ENCODE peak calls at places on chromosome 13, in four cellular contexts. One of them, this sample, is unnamed.

GRCh38 chr13:113026391-113026910 is 57.4 kb downstream of the MCF2L start:
- DNase-seq in NCI-H2171: no peak
- DNase-seq in GM04504: no peak
- DNase-seq in activated CD8-positive, alpha-beta memory T cell treated with anti-CD3 and anti-CD28 coated beads for 1 hour: no peak
- DNase-seq in this sample: no peak

GRCh38 chr13:46962286-46962941 is 65.6 kb upstream of the HTR2A start:
- DNase-seq in NCI-H2171: no peak
- DNase-seq in GM04504: no peak
- DNase-seq in activated CD8-positive, alpha-beta memory T cell treated with anti-CD3 and anti-CD28 coated beads for 1 hour: no peak
- DNase-seq in this sample: no peak

GRCh38 chr13:45249662-45250061 is 48.8 kb upstream of the KCTD4 start:
- DNase-seq in NCI-H2171: no peak
- DNase-seq in GM04504: no peak
- DNase-seq in activated CD8-positive, alpha-beta memory T cell treated with anti-CD3 and anti-CD28 coated beads for 1 hour: no peak
- DNase-seq in this sample: no peak

GRCh38 chr13:34357435-34358232 is 539.7 kb downstream of the RFC3 start:
- DNase-seq in NCI-H2171: no peak
- DNase-seq in GM04504: peak
- DNase-seq in activated CD8-positive, alpha-beta memory T cell treated with anti-CD3 and anti-CD28 coated beads for 1 hour: no peak
- DNase-seq in this sample: no peak

GRCh38 chr13:76414320-76414719 is 471.9 kb downstream of the KCTD12 start:
- DNase-seq in NCI-H2171: no peak
- DNase-seq in GM04504: no peak
- DNase-seq in activated CD8-positive, alpha-beta memory T cell treated with anti-CD3 and anti-CD28 coated beads for 1 hour: no peak
- DNase-seq in this sample: no peak

GRCh38 chr13:91652389-91652788 is 254.0 kb downstream of the GPC5 start:
- DNase-seq in NCI-H2171: no peak
- DNase-seq in GM04504: no peak
- DNase-seq in activated CD8-positive, alpha-beta memory T cell treated with anti-CD3 and anti-CD28 coated beads for 1 hour: no peak
- DNase-seq in this sample: no peak

GRCh38 chr13:50244355-50244912 is 229.2 kb downstream of the KCNRG start:
- DNase-seq in NCI-H2171: no peak
- DNase-seq in GM04504: no peak
- DNase-seq in activated CD8-positive, alpha-beta memory T cell treated with anti-CD3 and anti-CD28 coated beads for 1 hour: no peak
- DNase-seq in this sample: no peak

GRCh38 chr13:31610270-31610998 is 128.9 kb upstream of the RXFP2 start:
- DNase-seq in NCI-H2171: no peak
- DNase-seq in GM04504: no peak
- DNase-seq in activated CD8-positive, alpha-beta memory T cell treated with anti-CD3 and anti-CD28 coated beads for 1 hour: no peak
- DNase-seq in this sample: no peak

GRCh38 chr13:67259208-67259607 is 29.1 kb upstream of the PCDH9 start:
- DNase-seq in NCI-H2171: no peak
- DNase-seq in GM04504: no peak
- DNase-seq in activated CD8-positive, alpha-beta memory T cell treated with anti-CD3 and anti-CD28 coated beads for 1 hour: no peak
- DNase-seq in this sample: no peak

GRCh38 chr13:74093691-74094090 is 40.5 kb downstream of the KLF12 start:
- DNase-seq in NCI-H2171: no peak
- DNase-seq in GM04504: no peak
- DNase-seq in activated CD8-positive, alpha-beta memory T cell treated with anti-CD3 and anti-CD28 coated beads for 1 hour: no peak
- DNase-seq in this sample: no peak

GRCh38 chr13:90867336-90867683 is 480.2 kb upstream of the MIR17HG start:
- DNase-seq in NCI-H2171: peak
- DNase-seq in GM04504: peak
- DNase-seq in activated CD8-positive, alpha-beta memory T cell treated with anti-CD3 and anti-CD28 coated beads for 1 hour: no peak
- DNase-seq in this sample: peak

GRCh38 chr13:30158774-30159445 is 148.4 kb downstream of the KATNAL1 start:
- DNase-seq in NCI-H2171: no peak
- DNase-seq in GM04504: peak
- DNase-seq in activated CD8-positive, alpha-beta memory T cell treated with anti-CD3 and anti-CD28 coated beads for 1 hour: no peak
- DNase-seq in this sample: no peak

GRCh38 chr13:30016398-30016797 is 166.0 kb upstream of the UBL3 start:
- DNase-seq in NCI-H2171: no peak
- DNase-seq in GM04504: no peak
- DNase-seq in activated CD8-positive, alpha-beta memory T cell treated with anti-CD3 and anti-CD28 coated beads for 1 hour: no peak
- DNase-seq in this sample: no peak

GRCh38 chr13:30107536-30108136 is 199.7 kb downstream of the KATNAL1 start:
- DNase-seq in NCI-H2171: no peak
- DNase-seq in GM04504: no peak
- DNase-seq in activated CD8-positive, alpha-beta memory T cell treated with anti-CD3 and anti-CD28 coated beads for 1 hour: no peak
- DNase-seq in this sample: no peak

GRCh38 chr13:50626031-50626643 is 217.4 kb downstream of the DLEU7 start:
- DNase-seq in NCI-H2171: no peak
- DNase-seq in GM04504: peak
- DNase-seq in activated CD8-positive, alpha-beta memory T cell treated with anti-CD3 and anti-CD28 coated beads for 1 hour: no peak
- DNase-seq in this sample: peak

GRCh38 chr13:33606692-33607091 is 211.3 kb upstream of the RFC3 start:
- DNase-seq in NCI-H2171: no peak
- DNase-seq in GM04504: no peak
- DNase-seq in activated CD8-positive, alpha-beta memory T cell treated with anti-CD3 and anti-CD28 coated beads for 1 hour: no peak
- DNase-seq in this sample: no peak

GRCh38 chr13:104750377-104750776 is 1684.2 kb upstream of the SLC10A2 start:
- DNase-seq in NCI-H2171: no peak
- DNase-seq in GM04504: no peak
- DNase-seq in activated CD8-positive, alpha-beta memory T cell treated with anti-CD3 and anti-CD28 coated beads for 1 hour: no peak
- DNase-seq in this sample: no peak

GRCh38 chr13:41098761-41099160 is 33.8 kb downstream of the KBTBD6 start:
- DNase-seq in NCI-H2171: no peak
- DNase-seq in GM04504: no peak
- DNase-seq in activated CD8-positive, alpha-beta memory T cell treated with anti-CD3 and anti-CD28 coated beads for 1 hour: no peak
- DNase-seq in this sample: no peak

GRCh38 chr13:80012281-80012680 is 328.6 kb downstream of the SPRY2 start:
- DNase-seq in NCI-H2171: no peak
- DNase-seq in GM04504: no peak
- DNase-seq in activated CD8-positive, alpha-beta memory T cell treated with anti-CD3 and anti-CD28 coated beads for 1 hour: no peak
- DNase-seq in this sample: no peak

GRCh38 chr13:34358811-34359513 is 541.0 kb downstream of the RFC3 start:
- DNase-seq in NCI-H2171: no peak
- DNase-seq in GM04504: peak
- DNase-seq in activated CD8-positive, alpha-beta memory T cell treated with anti-CD3 and anti-CD28 coated beads for 1 hour: no peak
- DNase-seq in this sample: no peak

GRCh38 chr13:99854376-99854775 is 117.2 kb downstream of the ZIC5 start:
- DNase-seq in NCI-H2171: peak
- DNase-seq in GM04504: no peak
- DNase-seq in activated CD8-positive, alpha-beta memory T cell treated with anti-CD3 and anti-CD28 coated beads for 1 hour: no peak
- DNase-seq in this sample: no peak

GRCh38 chr13:112842931-112843391 is 126.1 kb upstream of the MCF2L start:
- DNase-seq in NCI-H2171: no peak
- DNase-seq in GM04504: no peak
- DNase-seq in activated CD8-positive, alpha-beta memory T cell treated with anti-CD3 and anti-CD28 coated beads for 1 hour: no peak
- DNase-seq in this sample: no peak

GRCh38 chr13:41457589-41458186 is 338 bp downstream of the RGCC start:
- DNase-seq in NCI-H2171: no peak
- DNase-seq in GM04504: no peak
- DNase-seq in activated CD8-positive, alpha-beta memory T cell treated with anti-CD3 and anti-CD28 coated beads for 1 hour: no peak
- DNase-seq in this sample: no peak

GRCh38 chr13:106133025-106133424 is 402.4 kb downstream of the EFNB2 start:
- DNase-seq in NCI-H2171: no peak
- DNase-seq in GM04504: no peak
- DNase-seq in activated CD8-positive, alpha-beta memory T cell treated with anti-CD3 and anti-CD28 coated beads for 1 hour: no peak
- DNase-seq in this sample: no peak

GRCh38 chr13:65417953-65418352 is 1812.2 kb downstream of the PCDH9 start:
- DNase-seq in NCI-H2171: no peak
- DNase-seq in GM04504: no peak
- DNase-seq in activated CD8-positive, alpha-beta memory T cell treated with anti-CD3 and anti-CD28 coated beads for 1 hour: no peak
- DNase-seq in this sample: no peak

This sample was measured in SIG-M5.